ENCODE peak calls at places on chromosomes 6 and 20, in five cellular contexts. C, H, J, P and U are unnamed samples.

GRCh38 chr20:17675519-17676377 is 6.3 kb downstream of the RRBP1 start:
- DNase-seq in P (no peak), H (no peak), C (no peak), J (no peak), U (no peak)

GRCh38 chr20:7375905-7376304 is 564.4 kb downstream of the HAO1 start:
- DNase-seq in P (no peak), H (no peak), C (no peak), J (no peak), U (peak)

GRCh38 chr6:88573971-88574370 is 389.4 kb downstream of the RNGTT start:
- DNase-seq in J (no peak), P (no peak), C (no peak), H (no peak), U (no peak)

GRCh38 chr6:132798820-132799538 is 542 bp upstream of the SLC18B1 start:
- DNase-seq in H (no peak), P (peak), C (peak), J (peak), U (peak)

GRCh38 chr6:165244524-165245247 is 64.7 kb downstream of the C6orf118 start:
- DNase-seq in C (no peak), J (no peak), H (no peak), P (no peak), U (no peak)

GRCh38 chr6:19905584-19905983 is 68.4 kb downstream of the ID4 start:
- DNase-seq in P (no peak), J (no peak), C (no peak), H (no peak), U (no peak)

GRCh38 chr6:14130431-14131075 is 13.0 kb downstream of the CD83 start:
- DNase-seq in H (no peak), P (no peak), C (no peak), J (no peak), U (no peak)

GRCh38 chr6:21971540-21971939 is 325.3 kb downstream of the PRL start:
- DNase-seq in H (no peak), C (no peak), P (no peak), J (no peak), U (peak)

GRCh38 chr20:19460386-19460785 is 247.9 kb downstream of the SLC24A3 start:
- DNase-seq in P (no peak), C (no peak), H (no peak), J (no peak), U (peak)

GRCh38 chr6:155120034-155120433 is 124.9 kb downstream of the TIAM2 start:
- DNase-seq in H (no peak), P (no peak), J (no peak), C (no peak), U (no peak)

GRCh38 chr20:31845300-31845863 is at the start of gene FOXS1:
- DNase-seq in C (no peak), H (no peak), P (no peak), J (no peak), U (peak)

GRCh38 chr20:62818592-62819493 is 2.0 kb downstream of the COL9A3 start:
- DNase-seq in H (no peak), C (no peak), J (no peak), P (no peak), U (peak)

GRCh38 chr6:4672772-4673171 is 103.4 kb upstream of the CDYL start:
- DNase-seq in J (no peak), P (no peak), H (no peak), C (no peak), U (no peak)

GRCh38 chr6:144578385-144579350 is 293.5 kb downstream of the UTRN start:
- DNase-seq in J (no peak), P (no peak), H (no peak), C (no peak), U (peak)

GRCh38 chr20:2637246-2637645 is 15.2 kb upstream of the NOP56 start:
- DNase-seq in C (no peak), J (no peak), P (no peak), H (no peak), U (no peak)

GRCh38 chr6:100370265-100370664 is 94.5 kb downstream of the SIM1 start:
- DNase-seq in P (no peak), C (no peak), H (no peak), J (no peak), U (no peak)

GRCh38 chr20:4601630-4602296 is 119.9 kb upstream of the PRND start:
- DNase-seq in P (no peak), J (no peak), C (no peak), H (peak), U (no peak)

GRCh38 chr6:155275808-155276480 is 12.1 kb downstream of the CLDN20 start:
- DNase-seq in C (no peak), J (no peak), H (no peak), P (no peak), U (peak)

GRCh38 chr6:35691027-35691824 is 2.5 kb upstream of the FKBP5 start:
- DNase-seq in H (no peak), J (no peak), C (no peak), P (no peak), U (no peak)

GRCh38 chr20:36313936-36314335 is 7.8 kb downstream of the DLGAP4 start:
- DNase-seq in H (no peak), J (no peak), P (no peak), C (no peak), U (no peak)

GRCh38 chr6:72554203-72554564 is 67.7 kb upstream of the KCNQ5 start:
- DNase-seq in C (no peak), P (no peak), J (no peak), H (no peak), U (no peak)

GRCh38 chr20:37564388-37565133 is 36.9 kb upstream of the BLCAP start:
- DNase-seq in J (peak), H (no peak), P (no peak), C (peak), U (peak)

GRCh38 chr20:32756156-32756555 is 6.0 kb upstream of the DNMT3B start:
- DNase-seq in P (no peak), C (no peak), H (no peak), J (no peak), U (no peak)

GRCh38 chr6:36913082-36913481 is 27.3 kb downstream of the C6orf89 start:
- DNase-seq in H (no peak), J (no peak), C (no peak), P (peak), U (no peak)